ENCODE peak calls at places on chromosomes 6 and 20, in eight cellular contexts. N is fibroblast of villous mesenchyme, T is RWPE2, V is astrocyte, A is keratinocyte, P is MM.1S, E is RWPE1, H is A549. K is an unnamed sample.

GRCh38 chr6:4348462-4349112 is 213.2 kb upstream of the ECI2 start:
- DNase-seq in N (no peak), T (no peak), V (no peak), A (no peak), P (no peak), E (no peak), H (no peak), K (no peak)

GRCh38 chr20:33353013-33353402 is 48.3 kb downstream of the CDK5RAP1 start:
- DNase-seq in N (no peak), T (no peak), V (no peak), A (no peak), P (no peak), E (no peak), H (no peak), K (no peak)

GRCh38 chr6:106975699-106976032 is 1.1 kb upstream of the CD24 start:
- DNase-seq in N (no peak), T (no peak), V (peak; percentile 12), A (no peak), P (no peak), E (no peak), H (no peak), K (no peak)

GRCh38 chr6:142334294-142334693 is 32.5 kb downstream of the ADGRG6 start:
- DNase-seq in N (no peak), T (no peak), V (no peak), A (no peak), P (no peak), E (no peak), H (peak; percentile 38), K (no peak)

GRCh38 chr20:59027746-59028320 is 4.3 kb downstream of the ATP5F1E start:
- DNase-seq in N (peak; percentile 47), T (no peak), V (peak; percentile 84), A (no peak), P (no peak), E (no peak), H (no peak), K (no peak)

GRCh38 chr6:56814308-56814707 is 140.6 kb upstream of the BEND6 start:
- DNase-seq in N (no peak), T (no peak), V (no peak), A (no peak), P (peak; percentile 61), E (no peak), H (no peak), K (no peak)

GRCh38 chr20:45095753-45096371 is 5.1 kb downstream of the KCNS1 start:
- DNase-seq in N (peak; percentile 69), T (no peak), V (no peak), A (no peak), P (peak; percentile 71), E (peak; percentile 83), H (peak; percentile 61), K (no peak)

GRCh38 chr6:136306466-136306865 is 16.8 kb upstream of the BCLAF1 start:
- DNase-seq in N (no peak), T (no peak), V (no peak), A (no peak), P (no peak), E (no peak), H (no peak), K (no peak)

GRCh38 chr6:12422848-12423247 is 132.7 kb downstream of the EDN1 start:
- DNase-seq in N (no peak), T (no peak), V (no peak), A (no peak), P (no peak), E (no peak), H (no peak), K (no peak)

GRCh38 chr6:113847435-113847834 is 9.7 kb upstream of the MARCKS start:
- DNase-seq in N (no peak), T (no peak), V (peak; percentile 76), A (no peak), P (no peak), E (no peak), H (no peak), K (no peak)

GRCh38 chr6:158517038-158517437 is 42.9 kb upstream of the TMEM181 start:
- DNase-seq in N (no peak), T (no peak), V (no peak), A (no peak), P (no peak), E (no peak), H (no peak), K (no peak)

GRCh38 chr20:16474342-16474741 is 98.9 kb downstream of the KIF16B start:
- DNase-seq in N (no peak), T (no peak), V (no peak), A (no peak), P (no peak), E (no peak), H (no peak), K (no peak)

GRCh38 chr6:30542404-30542725 is 13.9 kb downstream of the GNL1 start:
- DNase-seq in N (no peak), T (no peak), V (no peak), A (no peak), P (no peak), E (no peak), H (no peak), K (no peak)

GRCh38 chr20:44552950-44553908 is 29.1 kb upstream of the PKIG start:
- DNase-seq in N (peak; percentile 95), T (no peak), V (peak; percentile 90), A (no peak), P (no peak), E (peak; percentile 67), H (peak; percentile 46), K (no peak)

GRCh38 chr20:10231290-10231689 is 12.7 kb downstream of the SNAP25 start:
- DNase-seq in N (no peak), T (no peak), V (no peak), A (no peak), P (no peak), E (no peak), H (no peak), K (no peak)

GRCh38 chr20:986733-987355 is 15.3 kb downstream of the RSPO4 start:
- DNase-seq in N (no peak), T (no peak), V (no peak), A (peak; percentile 4), P (no peak), E (peak; percentile 34), H (no peak), K (no peak)

GRCh38 chr20:23251779-23252178 is 98.8 kb upstream of the NXT1 start:
- DNase-seq in N (no peak), T (no peak), V (no peak), A (no peak), P (no peak), E (no peak), H (no peak), K (no peak)

GRCh38 chr6:113137411-113137810 is 719.7 kb upstream of the MARCKS start:
- DNase-seq in N (peak; percentile 24), T (no peak), V (peak; percentile 60), A (no peak), P (peak; percentile 40), E (no peak), H (no peak), K (no peak)

DNA sequence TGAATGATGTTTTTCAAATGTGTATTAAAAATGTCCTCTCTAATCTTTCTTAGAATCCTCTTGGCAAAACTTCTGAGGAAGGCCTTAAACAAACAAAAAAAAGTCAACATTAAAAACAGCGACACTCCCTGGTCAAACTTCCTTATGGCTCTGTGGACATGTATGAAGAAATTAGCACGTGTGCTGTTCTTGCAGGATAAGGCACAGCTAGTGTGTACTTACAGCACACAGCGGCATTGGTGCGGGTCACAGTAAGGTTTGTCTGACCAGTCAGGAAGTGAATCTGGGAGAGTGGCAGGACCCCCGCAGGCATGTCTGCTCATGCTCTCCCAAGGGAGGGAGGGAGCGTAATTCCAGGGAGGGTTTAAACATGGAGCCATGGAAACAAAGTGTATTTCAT is 38.8 kb downstream of the SLC22A1 start:
- DNase-seq in N (peak; percentile 37), T (no peak), V (no peak), A (no peak), P (no peak), E (no peak), H (no peak), K (no peak)
- TF ChIP-seq CTCF in N (peak; percentile 30), T (no peak), V (peak; percentile 6), A (no peak), P (no peak), E (no peak), H (peak; percentile 13), K (no peak)

GRCh38 chr6:131534654-131534956 is 38.4 kb upstream of the ARG1 start:
- DNase-seq in N (no peak), T (no peak), V (no peak), A (no peak), P (no peak), E (no peak), H (no peak), K (no peak)
- TF ChIP-seq CTCF in N (no peak), T (no peak), V (no peak), A (no peak), P (no peak), E (no peak), H (no peak), K (no peak)

GRCh38 chr20:54292186-54292585 is 84.3 kb downstream of the PFDN4 start:
- DNase-seq in N (peak; percentile 75), T (no peak), V (peak; percentile 70), A (no peak), P (no peak), E (peak; percentile 26), H (no peak), K (no peak)

GRCh38 chr20:54293526-54293925 is 85.6 kb downstream of the PFDN4 start:
- DNase-seq in N (no peak), T (no peak), V (peak; percentile 68), A (no peak), P (no peak), E (no peak), H (no peak), K (no peak)

GRCh38 chr20:54294094-54294493 is 86.2 kb downstream of the PFDN4 start:
- DNase-seq in N (no peak), T (no peak), V (no peak), A (no peak), P (no peak), E (no peak), H (no peak), K (no peak)

GRCh38 chr20:54290636-54291035 is 82.7 kb downstream of the PFDN4 start:
- DNase-seq in N (no peak), T (no peak), V (no peak), A (no peak), P (no peak), E (no peak), H (no peak), K (no peak)

DNA sequence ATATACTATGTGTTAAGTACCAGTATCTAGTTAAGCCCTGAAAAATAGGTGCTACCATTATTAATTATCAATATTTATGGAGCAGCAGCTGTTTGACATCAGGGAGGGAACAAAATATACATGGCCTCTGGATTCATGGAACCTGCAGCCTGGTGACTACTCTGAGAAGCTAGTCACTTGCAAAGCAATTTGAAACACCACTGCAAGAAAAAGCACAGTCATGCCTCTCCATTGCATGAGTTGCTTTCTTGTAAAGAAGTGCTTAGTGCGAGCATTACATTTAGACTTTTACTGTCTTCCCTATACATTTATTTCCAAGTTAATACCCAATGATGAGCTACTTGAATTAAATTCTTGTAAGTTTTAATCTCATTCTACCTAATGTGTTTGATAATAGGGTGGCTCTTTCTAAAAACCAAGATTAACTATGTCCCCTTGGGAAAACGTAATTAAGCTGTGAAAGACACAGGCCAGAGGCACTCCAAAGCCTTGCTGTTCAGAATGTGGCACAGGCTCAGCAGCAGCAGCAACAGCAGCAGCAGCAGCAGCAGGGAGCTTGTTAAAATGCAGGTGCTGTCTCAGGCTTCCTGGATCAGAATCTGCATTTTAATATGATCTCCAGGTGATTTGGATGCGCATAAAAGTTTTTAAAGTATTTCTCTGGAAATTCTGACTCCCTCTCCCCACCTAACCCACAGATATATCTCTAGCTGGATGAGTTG is 83.6 kb downstream of the PFDN4 start:
- DNase-seq in N (no peak), T (no peak), V (no peak), A (no peak), P (no peak), E (no peak), H (no peak), K (no peak)
- TF ChIP-seq CTCF in N (no peak), T (no peak), V (no peak), A (no peak), P (no peak), E (no peak), H (no peak), K (no peak)

GRCh38 chr20:36217226-36217625 is 19.1 kb upstream of the AAR2 start:
- DNase-seq in N (no peak), T (peak; percentile 73), V (no peak), A (no peak), P (no peak), E (peak; percentile 48), H (peak; percentile 46), K (no peak)
- TF ChIP-seq CTCF in N (no peak), T (peak; percentile 22), V (no peak), A (peak; percentile 30), P (no peak), E (no peak), H (no peak), K (no peak)